ENCODE peak calls at places on chromosomes 7 and 10, in eight cellular contexts. One of them, this sample, is unnamed.
A peak's percentile ranks its signal among the peaks of the same experiment; 100 is the strongest.

GRCh38 chr7:39228946-39229345 is 251.2 kb downstream of the POU6F2 start:
- DNase-seq in skeletal muscle cell: no peak
- DNase-seq in activated CD8-positive, alpha-beta memory T cell treated with anti-CD3 and anti-CD28 coated beads for 4 hours: no peak
- DNase-seq in NCI-H2029: peak; percentile 87
- DNase-seq in naive B cell: no peak
- DNase-seq in cardiac fibroblast: no peak
- DNase-seq in uterus: no peak
- DNase-seq in AG10803: peak; percentile 57
- DNase-seq in this sample: peak; percentile 58

GRCh38 chr7:27181795-27182275 is 3.2 kb downstream of the HOXA11 start:
- DNase-seq in naive B cell: no peak
- DNase-seq in cardiac fibroblast: no peak
- DNase-seq in AG10803: no peak
- DNase-seq in skeletal muscle cell: no peak
- DNase-seq in NCI-H2029: no peak
- DNase-seq in activated CD8-positive, alpha-beta memory T cell treated with anti-CD3 and anti-CD28 coated beads for 4 hours: no peak
- DNase-seq in uterus: peak; percentile 47
- DNase-seq in this sample: no peak

GRCh38 chr7:3527496-3528124 is 226.6 kb downstream of the SDK1 start:
- DNase-seq in skeletal muscle cell: no peak
- DNase-seq in naive B cell: no peak
- DNase-seq in AG10803: no peak
- DNase-seq in uterus: no peak
- DNase-seq in cardiac fibroblast: no peak
- DNase-seq in activated CD8-positive, alpha-beta memory T cell treated with anti-CD3 and anti-CD28 coated beads for 4 hours: no peak
- DNase-seq in NCI-H2029: no peak
- DNase-seq in this sample: no peak

GRCh38 chr10:121668336-121669009 is 70.2 kb upstream of the FGFR2 start:
- DNase-seq in AG10803: peak; percentile 11
- DNase-seq in uterus: peak; percentile 79
- DNase-seq in activated CD8-positive, alpha-beta memory T cell treated with anti-CD3 and anti-CD28 coated beads for 4 hours: no peak
- DNase-seq in NCI-H2029: peak; percentile 5
- DNase-seq in skeletal muscle cell: no peak
- DNase-seq in cardiac fibroblast: no peak
- DNase-seq in naive B cell: no peak
- DNase-seq in this sample: no peak

GRCh38 chr7:27346531-27347260 is 104.1 kb downstream of the EVX1 start:
- DNase-seq in activated CD8-positive, alpha-beta memory T cell treated with anti-CD3 and anti-CD28 coated beads for 4 hours: no peak
- DNase-seq in uterus: peak; percentile 71
- DNase-seq in AG10803: peak; percentile 77
- DNase-seq in naive B cell: no peak
- DNase-seq in NCI-H2029: no peak
- DNase-seq in skeletal muscle cell: peak; percentile 85
- DNase-seq in cardiac fibroblast: peak; percentile 85
- DNase-seq in this sample: peak; percentile 80

GRCh38 chr7:56026538-56026937 is 24.7 kb downstream of the PSPH start:
- DNase-seq in AG10803: no peak
- DNase-seq in NCI-H2029: no peak
- DNase-seq in uterus: no peak
- DNase-seq in activated CD8-positive, alpha-beta memory T cell treated with anti-CD3 and anti-CD28 coated beads for 4 hours: no peak
- DNase-seq in skeletal muscle cell: no peak
- DNase-seq in naive B cell: no peak
- DNase-seq in cardiac fibroblast: no peak
- DNase-seq in this sample: no peak

GRCh38 chr7:73612598-73613269 is 11.6 kb downstream of the MLXIPL start:
- DNase-seq in cardiac fibroblast: peak; percentile 56
- DNase-seq in uterus: no peak
- DNase-seq in AG10803: peak; percentile 21
- DNase-seq in activated CD8-positive, alpha-beta memory T cell treated with anti-CD3 and anti-CD28 coated beads for 4 hours: no peak
- DNase-seq in skeletal muscle cell: no peak
- DNase-seq in NCI-H2029: peak; percentile 83
- DNase-seq in naive B cell: no peak
- DNase-seq in this sample: peak; percentile 29

GRCh38 chr10:76117949-76118348 is 686.5 kb downstream of the LRMDA start:
- DNase-seq in NCI-H2029: no peak
- DNase-seq in activated CD8-positive, alpha-beta memory T cell treated with anti-CD3 and anti-CD28 coated beads for 4 hours: no peak
- DNase-seq in cardiac fibroblast: peak; percentile 71
- DNase-seq in naive B cell: no peak
- DNase-seq in AG10803: peak; percentile 92
- DNase-seq in uterus: no peak
- DNase-seq in skeletal muscle cell: peak; percentile 32
- DNase-seq in this sample: peak; percentile 76

GRCh38 chr10:12684784-12685183 is 316.7 kb downstream of the CCDC3 start:
- DNase-seq in NCI-H2029: no peak
- DNase-seq in AG10803: no peak
- DNase-seq in activated CD8-positive, alpha-beta memory T cell treated with anti-CD3 and anti-CD28 coated beads for 4 hours: no peak
- DNase-seq in uterus: no peak
- DNase-seq in skeletal muscle cell: no peak
- DNase-seq in cardiac fibroblast: no peak
- DNase-seq in naive B cell: no peak
- DNase-seq in this sample: peak; percentile 28

GRCh38 chr7:46972205-46972604 is 609.7 kb downstream of the TNS3 start:
- DNase-seq in naive B cell: no peak
- DNase-seq in skeletal muscle cell: peak; percentile 43
- DNase-seq in cardiac fibroblast: peak; percentile 85
- DNase-seq in NCI-H2029: no peak
- DNase-seq in uterus: no peak
- DNase-seq in activated CD8-positive, alpha-beta memory T cell treated with anti-CD3 and anti-CD28 coated beads for 4 hours: no peak
- DNase-seq in AG10803: peak; percentile 86
- DNase-seq in this sample: peak; percentile 87

GRCh38 chr10:81600185-81600584 is 274.8 kb upstream of the NRG3 start:
- DNase-seq in skeletal muscle cell: peak; percentile 14
- DNase-seq in NCI-H2029: no peak
- DNase-seq in uterus: no peak
- DNase-seq in activated CD8-positive, alpha-beta memory T cell treated with anti-CD3 and anti-CD28 coated beads for 4 hours: no peak
- DNase-seq in naive B cell: no peak
- DNase-seq in cardiac fibroblast: peak; percentile 85
- DNase-seq in AG10803: peak; percentile 3
- DNase-seq in this sample: peak; percentile 31

GRCh38 chr7:98107313-98107691 is 640 bp downstream of the LMTK2 start:
- DNase-seq in uterus: no peak
- DNase-seq in cardiac fibroblast: peak; percentile 8
- DNase-seq in naive B cell: no peak
- DNase-seq in NCI-H2029: no peak
- DNase-seq in AG10803: peak; percentile 5
- DNase-seq in activated CD8-positive, alpha-beta memory T cell treated with anti-CD3 and anti-CD28 coated beads for 4 hours: no peak
- DNase-seq in skeletal muscle cell: no peak
- DNase-seq in this sample: no peak

GRCh38 chr7:18552943-18553584 is 57.5 kb downstream of the HDAC9 start:
- DNase-seq in activated CD8-positive, alpha-beta memory T cell treated with anti-CD3 and anti-CD28 coated beads for 4 hours: no peak
- DNase-seq in AG10803: no peak
- DNase-seq in NCI-H2029: peak; percentile 54
- DNase-seq in skeletal muscle cell: no peak
- DNase-seq in cardiac fibroblast: peak; percentile 38
- DNase-seq in uterus: no peak
- DNase-seq in naive B cell: no peak
- DNase-seq in this sample: peak; percentile 38

GRCh38 chr10:101062231-101063161 is 707 bp downstream of the KAZALD1 start:
- DNase-seq in naive B cell: peak; percentile 48
- DNase-seq in skeletal muscle cell: no peak
- DNase-seq in cardiac fibroblast: peak; percentile 43
- DNase-seq in uterus: peak; percentile 35
- DNase-seq in AG10803: peak; percentile 44
- DNase-seq in NCI-H2029: peak; percentile 41
- DNase-seq in activated CD8-positive, alpha-beta memory T cell treated with anti-CD3 and anti-CD28 coated beads for 4 hours: no peak
- DNase-seq in this sample: peak; percentile 44

GRCh38 chr10:49613160-49613881 is 516 bp upstream of the CHAT start:
- DNase-seq in uterus: no peak
- DNase-seq in cardiac fibroblast: no peak
- DNase-seq in naive B cell: no peak
- DNase-seq in AG10803: no peak
- DNase-seq in NCI-H2029: no peak
- DNase-seq in activated CD8-positive, alpha-beta memory T cell treated with anti-CD3 and anti-CD28 coated beads for 4 hours: no peak
- DNase-seq in skeletal muscle cell: no peak
- DNase-seq in this sample: no peak

GRCh38 chr10:129140861-129141260 is 326.2 kb upstream of the MGMT start:
- DNase-seq in naive B cell: no peak
- DNase-seq in activated CD8-positive, alpha-beta memory T cell treated with anti-CD3 and anti-CD28 coated beads for 4 hours: no peak
- DNase-seq in skeletal muscle cell: no peak
- DNase-seq in cardiac fibroblast: no peak
- DNase-seq in NCI-H2029: no peak
- DNase-seq in AG10803: no peak
- DNase-seq in uterus: no peak
- DNase-seq in this sample: no peak

GRCh38 chr7:18407385-18407784 is 88.2 kb upstream of the HDAC9 start:
- DNase-seq in uterus: no peak
- DNase-seq in AG10803: no peak
- DNase-seq in activated CD8-positive, alpha-beta memory T cell treated with anti-CD3 and anti-CD28 coated beads for 4 hours: no peak
- DNase-seq in skeletal muscle cell: no peak
- DNase-seq in naive B cell: no peak
- DNase-seq in NCI-H2029: no peak
- DNase-seq in cardiac fibroblast: peak; percentile 53
- DNase-seq in this sample: no peak